ENCODE peak calls at places on chromosomes 6 and 20, in four cellular contexts. One of them, this sample, is unnamed.

GRCh38 chr20:6792789-6793188 is 25.3 kb downstream of the BMP2 start:
- DNase-seq in substantia nigra: no peak
- DNase-seq in EL: no peak
- DNase-seq in neural crest cell: no peak
- DNase-seq in this sample: no peak

GRCh38 chr6:2038096-2038495 is 207.3 kb downstream of the GMDS start:
- DNase-seq in substantia nigra: no peak
- DNase-seq in EL: no peak
- DNase-seq in neural crest cell: no peak
- DNase-seq in this sample: no peak

GRCh38 chr6:38166411-38167240 is 347.1 kb downstream of the ZFAND3 start:
- DNase-seq in substantia nigra: no peak
- DNase-seq in EL: no peak
- DNase-seq in neural crest cell: no peak
- DNase-seq in this sample: no peak

GRCh38 chr6:144434308-144434990 is 149.3 kb downstream of the UTRN start:
- DNase-seq in substantia nigra: no peak
- DNase-seq in EL: peak
- DNase-seq in neural crest cell: no peak
- DNase-seq in this sample: no peak

GRCh38 chr6:112936476-112936875 is 589.3 kb downstream of the RFPL4B start:
- DNase-seq in substantia nigra: no peak
- DNase-seq in EL: peak
- DNase-seq in neural crest cell: no peak
- DNase-seq in this sample: no peak

GRCh38 chr20:48224531-48224930 is 439.2 kb upstream of the SULF2 start:
- DNase-seq in substantia nigra: no peak
- DNase-seq in EL: no peak
- DNase-seq in neural crest cell: no peak
- DNase-seq in this sample: no peak

GRCh38 chr6:98838027-98838426 is 3.7 kb downstream of the POU3F2 start:
- DNase-seq in substantia nigra: no peak
- DNase-seq in EL: no peak
- DNase-seq in neural crest cell: no peak
- DNase-seq in this sample: no peak

GRCh38 chr20:51760905-51761544 is 7.2 kb downstream of the ATP9A start:
- DNase-seq in substantia nigra: no peak
- DNase-seq in EL: peak
- DNase-seq in neural crest cell: no peak
- DNase-seq in this sample: no peak